ENCODE peak calls at places on chromosomes 16 and 17, in four cellular contexts. P, W, L and A are unnamed samples.

GRCh38 chr17:65975878-65976277 is 216.1 kb downstream of the CEP112 start:
- DNase-seq in P (no peak), W (no peak), L (no peak), A (no peak)

GRCh38 chr16:89326721-89327120 is 109.2 kb downstream of the ZNF778 start:
- DNase-seq in W (no peak), P (no peak), L (no peak), A (no peak)

GRCh38 chr16:74448990-74449389 is 27.7 kb upstream of the CLEC18B start:
- DNase-seq in W (no peak), L (peak), P (no peak), A (peak)

GRCh38 chr17:64773386-64773835 is 111.3 kb upstream of the SMURF2 start:
- DNase-seq in W (no peak), P (no peak), L (no peak), A (no peak)

GRCh38 chr17:14061666-14062560 is 7.4 kb upstream of the COX10 start:
- DNase-seq in W (no peak), L (no peak), P (no peak), A (no peak)

GRCh38 chr16:85184404-85184803 is 72.1 kb upstream of the CIBAR2 start:
- DNase-seq in W (no peak), L (no peak), P (no peak), A (no peak)

GRCh38 chr16:17377360-17378324 is 93.1 kb downstream of the XYLT1 start:
- DNase-seq in L (no peak), W (no peak), P (no peak), A (no peak)

GRCh38 chr17:10875411-10875810 is 37.5 kb upstream of the PIRT start:
- DNase-seq in W (no peak), P (no peak), L (no peak), A (peak)

GRCh38 chr16:25134306-25134705 is 22.8 kb downstream of the LCMT1 start:
- DNase-seq in W (no peak), P (no peak), L (no peak), A (no peak)

GRCh38 chr17:74361613-74362391 is at the start of gene BTBD17:
- DNase-seq in P (no peak), W (peak), L (no peak), A (peak)

GRCh38 chr16:27269300-27270150 is 953 bp upstream of the NSMCE1 start:
- DNase-seq in W (no peak), L (no peak), P (no peak), A (no peak)

GRCh38 chr16:56370836-56371235 is 54.5 kb downstream of the AMFR start:
- DNase-seq in W (no peak), P (no peak), L (no peak), A (no peak)

GRCh38 chr16:14309906-14310305 is 238.8 kb downstream of the MRTFB start:
- DNase-seq in P (no peak), W (no peak), L (no peak), A (no peak)

GRCh38 chr16:69187387-69187890 is 475 bp downstream of the SNTB2 start:
- DNase-seq in W (peak), P (no peak), L (peak), A (peak)

GRCh38 chr16:58850627-58851024 is 116.5 kb upstream of the GOT2 start:
- DNase-seq in L (no peak), P (no peak), W (no peak), A (no peak)

GRCh38 chr16:56632160-56632847 is at the start of gene MT1M:
- DNase-seq in L (no peak), W (no peak), P (no peak), A (no peak)

GRCh38 chr16:1920727-1921155 is 2.5 kb upstream of the HS3ST6 start:
- DNase-seq in L (no peak), P (no peak), W (no peak), A (peak)

GRCh38 chr16:66798162-66798561 is 3.2 kb downstream of the TERB1 start:
- DNase-seq in L (no peak), W (no peak), P (no peak), A (no peak)

GRCh38 chr17:48202945-48203344 is 95.4 kb downstream of the SNX11 start:
- DNase-seq in P (no peak), W (no peak), L (no peak), A (no peak)

GRCh38 chr16:66917741-66918140 is 944 bp downstream of the CDH16 start:
- DNase-seq in W (no peak), L (no peak), P (no peak), A (no peak)

GRCh38 chr17:63445571-63446217 is 412 bp downstream of the CYB561 start:
- DNase-seq in P (peak), L (peak), W (peak), A (no peak)

GRCh38 chr17:80364091-80364691 is 50.8 kb upstream of the ENDOV start:
- DNase-seq in P (no peak), W (peak), L (no peak), A (peak)

GRCh38 chr17:683499-684254 is 31.0 kb downstream of the VPS53 start:
- DNase-seq in L (no peak), W (no peak), P (no peak), A (no peak)

GRCh38 chr16:76535-77272 is 1.3 kb upstream of the MPG start:
- DNase-seq in P (no peak), L (no peak), W (peak), A (peak)

GRCh38 chr17:5413682-5414081 is 5.8 kb downstream of the NUP88 start:
- DNase-seq in W (no peak), L (no peak), P (no peak), A (no peak)

GRCh38 chr16:77271532-77272426 is 72.6 kb downstream of the SYCE1L start:
- DNase-seq in P (no peak), W (peak), L (peak), A (no peak)

GRCh38 chr16:86509759-86510464 is 415 bp upstream of the FOXF1 start:
- DNase-seq in P (no peak), L (no peak), W (no peak), A (no peak)

GRCh38 chr17:57424777-57425188 is 168.5 kb downstream of the MSI2 start:
- DNase-seq in W (no peak), P (no peak), L (no peak), A (no peak)

GRCh38 chr17:78329263-78330059 is 30.4 kb downstream of the SOCS3 start:
- DNase-seq in P (no peak), W (no peak), L (no peak), A (no peak)

GRCh38 chr16:72362972-72363371 is 191.0 kb upstream of the PMFBP1 start:
- DNase-seq in W (no peak), P (no peak), L (no peak), A (no peak)

GRCh38 chr17:64063766-64064224 is 43.4 kb upstream of the ICAM2 start:
- DNase-seq in W (peak), L (no peak), P (no peak), A (peak)